ENCODE peak calls at places on chromosome 16, in four cellular contexts. M is HepG2, W is prostate gland, L is H54. U is an unnamed sample.

GRCh38 chr16:19712418-19713058 is 5.5 kb downstream of the KNOP1 start:
- DNase-seq in L (no peak), M (no peak), W (no peak), U (no peak)

GRCh38 chr16:89199241-89200123 is 855 bp downstream of the SLC22A31 start:
- DNase-seq in W (no peak), L (no peak), M (no peak), U (no peak)

GRCh38 chr16:8464979-8465378 is 125.3 kb downstream of the TMEM114 start:
- DNase-seq in L (no peak), M (no peak), W (no peak), U (no peak)

GRCh38 chr16:23141959-23142740 is 7.1 kb downstream of the USP31 start:
- DNase-seq in M (peak), W (peak), L (no peak), U (no peak)

GRCh38 chr16:9107025-9107970 is 15.9 kb downstream of the HAPSTR1 start:
- DNase-seq in L (no peak), M (no peak), W (no peak), U (no peak)

GRCh38 chr16:66824006-66824405 is 6.8 kb downstream of the NAE1 start:
- DNase-seq in M (no peak), L (no peak), W (no peak), U (no peak)

GRCh38 chr16:19236561-19236960 is 49.0 kb upstream of the CLEC19A start:
- DNase-seq in L (no peak), M (peak), W (no peak), U (no peak)

GRCh38 chr16:19196871-19197270 is 28.8 kb downstream of the SYT17 start:
- DNase-seq in L (no peak), W (no peak), M (no peak), U (no peak)

GRCh38 chr16:54128629-54129230 is 157.9 kb downstream of the IRX3 start:
- DNase-seq in W (no peak), M (no peak), L (no peak), U (no peak)

GRCh38 chr16:2468142-2468724 is 2.9 kb upstream of the NTN3 start:
- DNase-seq in M (no peak), L (peak), W (peak), U (peak)

GRCh38 chr16:89944773-89945172 is 3.8 kb upstream of the DEF8 start:
- DNase-seq in W (no peak), M (no peak), L (no peak), U (no peak)

DNA sequence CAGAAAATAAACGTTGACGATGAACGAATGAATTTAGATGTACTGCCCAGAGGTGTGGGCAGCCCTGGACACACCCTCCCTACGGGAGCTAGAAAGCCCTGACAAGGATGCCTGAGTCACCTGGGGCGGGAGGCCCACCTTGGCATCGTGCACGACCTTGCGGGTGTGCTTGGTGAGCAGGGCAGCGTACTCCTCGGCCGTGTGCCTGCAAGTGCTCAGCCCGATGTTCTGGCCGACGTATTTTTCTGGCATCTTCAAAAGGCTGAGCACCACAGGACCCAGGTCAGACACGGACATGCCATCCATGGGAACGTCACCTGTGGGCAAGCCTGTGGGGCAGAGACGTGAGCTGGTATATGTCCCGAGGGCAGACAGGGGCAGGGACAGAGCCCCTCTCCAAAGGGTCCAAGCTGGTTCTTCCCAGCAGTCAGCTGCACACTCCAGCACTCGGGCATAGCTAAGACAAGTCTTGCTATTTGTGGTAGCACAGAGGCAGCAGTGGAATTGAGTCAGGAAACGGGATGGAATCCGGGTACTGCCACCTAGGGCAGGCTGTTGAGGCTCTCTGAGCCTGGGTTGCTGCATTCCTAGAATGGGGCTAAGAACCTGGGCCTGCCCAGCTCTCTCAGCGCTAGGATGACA is 10.8 kb downstream of the NMRAL1 start:
- DNase-seq in W (no peak), L (peak), M (no peak), U (no peak)
- TF ChIP-seq POLR2A in W (no peak), L (no peak), M (no peak), U (no peak)

DNA sequence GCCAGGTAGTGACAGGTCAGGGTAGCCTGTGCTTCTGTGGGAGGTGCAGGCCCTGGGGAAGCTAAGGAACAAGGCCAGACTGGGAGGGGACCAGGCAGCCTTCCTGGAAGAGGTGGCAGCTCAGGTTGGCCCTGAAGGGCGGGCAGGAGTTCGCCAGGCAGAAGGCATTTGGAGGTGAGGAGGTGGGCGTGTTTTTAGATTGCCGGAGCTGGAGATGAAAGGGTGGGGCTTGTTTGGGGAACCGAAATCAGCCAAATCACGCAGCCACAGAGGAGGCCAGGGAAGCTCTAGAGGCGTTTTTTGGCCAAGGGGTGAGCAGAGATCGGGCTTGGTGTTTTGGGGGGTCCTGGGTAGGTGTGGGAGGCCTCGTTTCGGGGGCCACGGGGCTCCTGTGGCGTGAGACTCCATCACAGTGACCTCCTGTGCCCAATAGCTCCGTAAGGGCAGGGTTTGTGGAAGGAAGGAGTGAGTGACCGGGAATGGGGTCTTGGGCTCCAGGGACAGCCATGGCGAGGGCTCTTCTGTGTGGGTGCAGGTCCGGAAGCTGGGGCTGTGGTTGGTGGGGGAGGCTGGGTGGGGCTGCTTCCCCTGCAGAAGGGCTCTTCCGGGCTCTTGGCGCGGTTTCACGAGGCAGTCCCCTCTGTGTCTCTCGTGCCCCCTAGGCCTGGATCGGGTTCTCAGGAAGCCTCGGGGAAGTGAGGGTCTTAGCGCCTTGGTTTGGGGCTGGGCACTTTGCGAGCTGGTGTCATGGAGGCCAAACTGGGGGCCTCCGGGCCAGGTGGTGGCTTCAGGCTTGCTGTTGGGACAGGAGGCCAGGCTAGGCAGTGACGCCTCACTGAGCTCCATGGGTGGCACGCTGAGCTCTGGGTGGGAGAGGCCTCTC is 7.8 kb downstream of the ADCY7 start:
- DNase-seq in M (no peak), W (no peak), L (no peak), U (peak)
- TF ChIP-seq POLR2A in M (no peak), W (no peak), L (no peak), U (no peak)

GRCh38 chr16:86725401-86725800 is 147.1 kb downstream of the FOXL1 start:
- DNase-seq in M (no peak), L (no peak), W (no peak), U (no peak)
- TF ChIP-seq POLR2A in M (no peak), L (no peak), W (no peak), U (no peak)

GRCh38 chr16:84606081-84606875 is 11.6 kb downstream of the COTL1 start:
- DNase-seq in M (no peak), W (no peak), L (no peak), U (no peak)

GRCh38 chr16:84605339-84605848 is 12.5 kb downstream of the COTL1 start:
- DNase-seq in L (no peak), M (no peak), W (no peak), U (no peak)

GRCh38 chr16:84607061-84607460 is 10.8 kb downstream of the COTL1 start:
- DNase-seq in W (no peak), L (no peak), M (no peak), U (no peak)

GRCh38 chr16:84608281-84608680 is 9.6 kb downstream of the COTL1 start:
- DNase-seq in M (no peak), W (no peak), L (no peak), U (no peak)

DNA sequence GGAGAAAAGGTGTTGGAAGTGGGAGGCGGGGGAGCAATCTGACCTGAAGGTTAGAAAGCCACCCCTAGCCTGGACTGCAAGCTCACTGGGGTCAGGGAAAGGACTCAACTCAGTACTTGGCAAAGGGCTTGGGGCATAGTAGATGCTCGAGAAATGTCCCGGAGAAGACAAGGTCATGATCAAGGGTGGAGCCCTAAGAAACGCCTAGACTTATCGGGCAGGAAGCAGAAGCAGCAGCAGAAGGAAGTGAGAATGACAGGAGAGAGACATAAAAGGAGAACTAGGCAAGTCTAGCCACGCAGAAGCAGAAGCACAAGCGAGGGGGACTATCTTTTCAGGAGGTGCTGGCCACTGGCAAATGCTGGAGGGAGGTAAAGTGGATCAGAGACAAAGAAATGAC is 10.2 kb downstream of the COTL1 start:
- DNase-seq in L (no peak), M (no peak), W (no peak), U (peak)
- TF ChIP-seq POLR2A in L (no peak), M (no peak), W (no peak), U (no peak)

GRCh38 chr16:85153046-85153445 is 40.8 kb upstream of the CIBAR2 start:
- DNase-seq in L (no peak), W (no peak), M (no peak), U (no peak)

GRCh38 chr16:85151079-85151602 is 38.9 kb upstream of the CIBAR2 start:
- DNase-seq in L (no peak), W (no peak), M (no peak), U (no peak)

GRCh38 chr16:85152414-85153030 is 40.2 kb upstream of the CIBAR2 start:
- DNase-seq in L (no peak), M (no peak), W (no peak), U (no peak)

GRCh38 chr16:85150331-85150940 is 38.2 kb upstream of the CIBAR2 start:
- DNase-seq in W (no peak), L (no peak), M (no peak), U (no peak)

GRCh38 chr16:85151603-85152413 is 39.5 kb upstream of the CIBAR2 start:
- DNase-seq in M (no peak), W (peak), L (peak), U (peak)
- TF ChIP-seq POLR2A in M (no peak), W (no peak), L (peak), U (no peak)

GRCh38 chr16:975313-975690 is 4.5 kb upstream of the LMF1 start:
- DNase-seq in L (no peak), W (no peak), M (no peak), U (no peak)

GRCh38 chr16:977896-978295 is 3.7 kb upstream of the SOX8 start:
- DNase-seq in M (no peak), L (no peak), W (no peak), U (no peak)

GRCh38 chr16:976389-976931 is 5.1 kb upstream of the SOX8 start:
- DNase-seq in W (no peak), M (no peak), L (no peak), U (no peak)

GRCh38 chr16:978403-978802 is 3.2 kb upstream of the SOX8 start:
- DNase-seq in L (no peak), M (no peak), W (no peak), U (no peak)

DNA sequence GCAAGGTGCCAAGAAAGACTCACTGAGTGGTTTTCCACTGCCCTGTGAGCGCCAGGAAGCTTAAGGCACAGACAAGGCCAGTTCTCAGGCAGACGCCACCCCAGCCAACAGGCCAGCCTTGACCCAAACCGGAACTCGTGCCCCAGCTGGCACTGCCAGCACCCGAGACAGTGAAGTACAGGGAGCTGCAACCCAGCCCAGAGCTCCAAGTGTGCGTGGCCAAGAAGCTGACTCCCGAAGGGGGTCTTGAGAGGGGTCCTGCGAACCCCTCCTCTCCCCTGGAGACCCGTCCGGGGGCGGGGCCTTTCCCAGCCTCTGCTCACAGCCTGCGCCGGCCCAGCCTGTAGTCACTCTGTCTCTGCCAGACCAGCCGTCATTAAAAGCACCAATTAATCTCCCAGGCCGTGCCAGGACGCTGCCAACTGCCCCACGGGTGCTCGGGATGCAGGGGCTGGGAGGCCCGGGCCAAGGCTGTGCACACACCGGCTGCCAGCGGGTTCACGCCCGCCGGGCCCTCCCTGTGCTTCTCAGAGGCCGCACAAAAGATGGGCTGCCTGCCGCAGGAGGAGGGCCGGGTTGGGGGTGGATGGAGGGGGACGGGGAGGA is 4.4 kb upstream of the SOX8 start:
- DNase-seq in M (no peak), W (peak), L (no peak), U (no peak)
- TF ChIP-seq POLR2A in M (no peak), W (no peak), L (no peak), U (no peak)

GRCh38 chr16:56938664-56939513 is 6.9 kb downstream of the HERPUD1 start:
- DNase-seq in M (no peak), L (no peak), W (no peak), U (no peak)
- TF ChIP-seq POLR2A in M (no peak), L (no peak), W (no peak), U (no peak)

GRCh38 chr16:56613706-56614105 is 5.3 kb downstream of the MT2A start:
- DNase-seq in W (no peak), L (no peak), M (no peak), U (no peak)

GRCh38 chr16:56609463-56609921 is 1.1 kb downstream of the MT2A start:
- DNase-seq in L (no peak), W (peak), M (peak), U (peak)

GRCh38 chr16:56610609-56611111 is 2.3 kb downstream of the MT2A start:
- DNase-seq in L (no peak), W (no peak), M (no peak), U (no peak)

GRCh38 chr16:56610017-56610608 is 1.7 kb downstream of the MT2A start:
- DNase-seq in W (peak), M (peak), L (no peak), U (peak)

GRCh38 chr16:56611281-56611833 is 3.0 kb downstream of the MT2A start:
- DNase-seq in M (peak), L (no peak), W (no peak), U (no peak)
- TF ChIP-seq POLR2A in M (no peak), L (no peak), W (no peak), U (no peak)

GRCh38 chr16:70520612-70521297 is 2.6 kb downstream of the COG4 start:
- DNase-seq in W (no peak), L (peak), M (no peak), U (peak)

GRCh38 chr16:70526403-70526802 is 2.8 kb downstream of the SF3B3 start:
- DNase-seq in W (no peak), L (no peak), M (no peak), U (no peak)

GRCh38 chr16:70522216-70523000 is 946 bp downstream of the COG4 start:
- DNase-seq in W (no peak), M (no peak), L (no peak), U (peak)

GRCh38 chr16:70523013-70523620 is at the start of gene COG4:
- DNase-seq in M (peak), L (peak), W (peak), U (peak)

DNA sequence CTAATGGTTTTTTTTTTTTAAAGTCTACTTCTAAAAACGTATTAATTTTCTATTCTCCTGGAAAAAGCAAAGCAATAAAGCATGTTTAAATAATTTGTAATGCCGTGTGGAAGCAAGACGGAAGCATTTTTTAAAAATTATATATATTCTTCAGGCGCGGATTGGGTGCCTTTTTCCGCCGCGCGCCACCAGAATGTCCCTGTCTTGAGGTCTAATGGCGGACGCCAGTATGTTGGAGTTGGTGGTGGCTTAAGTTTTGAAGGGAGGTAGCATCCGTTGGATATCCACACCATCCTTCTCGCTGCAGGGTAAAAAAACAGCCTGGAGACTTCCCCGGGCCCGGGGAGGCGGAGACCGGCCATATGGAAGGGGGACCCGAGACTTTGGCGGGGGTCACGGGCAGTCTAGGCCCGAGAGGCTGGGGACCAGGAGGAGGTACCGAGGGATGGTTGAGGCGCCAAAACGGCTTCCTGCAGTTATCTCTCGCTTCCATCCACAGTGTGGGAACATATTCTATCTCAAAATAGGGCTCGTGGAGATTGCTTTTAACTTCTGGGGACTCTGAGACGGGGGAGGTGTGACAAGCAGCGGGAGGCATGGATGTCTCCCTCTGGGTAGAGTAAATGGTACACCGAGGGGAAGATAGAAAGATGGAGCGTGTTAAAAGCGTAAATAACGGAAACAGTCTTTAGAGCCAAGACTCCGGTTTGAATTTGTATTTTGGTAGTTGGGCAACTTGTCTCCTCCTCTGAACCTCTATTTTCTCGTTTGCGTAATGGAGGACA is at the start of gene SF3B3:
- DNase-seq in M (peak), L (peak), W (peak), U (peak)
- TF ChIP-seq POLR2A in M (peak), L (peak), W (no peak), U (peak)

DNA sequence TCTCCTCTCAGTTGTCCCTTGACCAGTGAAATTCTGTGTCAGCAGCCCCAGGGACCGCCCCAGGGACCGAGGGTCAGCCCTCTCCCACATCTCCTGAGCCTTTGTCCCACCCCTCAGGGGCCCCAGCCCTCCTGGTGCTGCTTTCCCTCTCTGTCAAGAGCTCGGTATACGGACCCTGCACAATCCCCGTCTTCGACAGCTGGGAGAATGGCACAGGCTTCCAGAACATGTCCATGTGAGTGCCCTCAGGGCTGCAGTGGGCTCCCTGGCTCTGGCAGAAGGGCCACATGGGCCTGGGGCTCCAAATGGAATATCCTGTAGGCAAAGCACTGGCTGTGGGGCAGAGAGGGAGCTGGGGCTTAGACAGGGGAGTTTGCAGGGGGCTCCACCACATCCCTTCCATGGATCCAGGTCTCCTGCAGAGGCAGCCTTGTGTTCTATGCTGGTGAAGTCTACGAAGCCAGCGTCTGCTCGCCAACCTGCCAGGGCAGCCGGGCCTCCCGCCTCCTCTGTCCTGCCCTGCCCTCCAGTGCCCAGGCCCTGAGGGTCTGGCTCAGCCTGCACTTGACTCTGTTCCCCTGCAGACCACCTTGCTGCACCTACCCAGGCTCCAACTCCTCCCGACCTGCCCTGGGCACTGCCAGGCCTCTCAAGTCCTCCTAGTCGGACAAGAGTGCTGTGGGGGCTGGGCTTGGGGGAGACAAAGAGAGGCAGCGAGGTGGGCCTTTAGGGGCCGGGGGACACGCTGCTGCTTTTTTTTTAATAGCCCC is 28.0 kb downstream of the ADGRG5 start:
- DNase-seq in L (no peak), W (no peak), M (no peak), U (no peak)
- TF ChIP-seq POLR2A in L (no peak), W (no peak), M (no peak), U (no peak)